ENCODE peak calls at places on chromosomes 5 and 9, in six cellular contexts. One of them, this sample, is unnamed.

GRCh38 chr9:104240890-104241289 is 146.8 kb downstream of the SMC2 start:
- DNase-seq in COR-L47: no peak
- DNase-seq in amniotic stem cell: no peak
- DNase-seq in A549: no peak
- DNase-seq in stimulated activated CD4-positive, alpha-beta T cell treated with anti-CD3 and anti-CD28 coated beads, Interleukin-2, amount 100 ng/mL, for 24 hours: no peak
- DNase-seq in NCI-H2081: no peak
- DNase-seq in this sample: no peak

GRCh38 chr9:100190339-100190738 is 91.3 kb downstream of the INVS start:
- DNase-seq in COR-L47: no peak
- DNase-seq in amniotic stem cell: no peak
- DNase-seq in A549: no peak
- DNase-seq in stimulated activated CD4-positive, alpha-beta T cell treated with anti-CD3 and anti-CD28 coated beads, Interleukin-2, amount 100 ng/mL, for 24 hours: no peak
- DNase-seq in NCI-H2081: no peak
- DNase-seq in this sample: no peak

GRCh38 chr9:6302417-6302816 is 25.8 kb upstream of the TPD52L3 start:
- DNase-seq in COR-L47: no peak
- DNase-seq in amniotic stem cell: no peak
- DNase-seq in A549: no peak
- DNase-seq in stimulated activated CD4-positive, alpha-beta T cell treated with anti-CD3 and anti-CD28 coated beads, Interleukin-2, amount 100 ng/mL, for 24 hours: no peak
- DNase-seq in NCI-H2081: no peak
- DNase-seq in this sample: no peak

GRCh38 chr5:6446626-6447309 is 1.9 kb upstream of the UBE2QL1 start:
- DNase-seq in COR-L47: no peak
- DNase-seq in amniotic stem cell: no peak
- DNase-seq in A549: no peak
- DNase-seq in stimulated activated CD4-positive, alpha-beta T cell treated with anti-CD3 and anti-CD28 coated beads, Interleukin-2, amount 100 ng/mL, for 24 hours: no peak
- DNase-seq in NCI-H2081: no peak
- DNase-seq in this sample: no peak

GRCh38 chr5:119537704-119538103 is 85.4 kb downstream of the HSD17B4 start:
- DNase-seq in COR-L47: no peak
- DNase-seq in amniotic stem cell: no peak
- DNase-seq in A549: no peak
- DNase-seq in stimulated activated CD4-positive, alpha-beta T cell treated with anti-CD3 and anti-CD28 coated beads, Interleukin-2, amount 100 ng/mL, for 24 hours: no peak
- DNase-seq in NCI-H2081: no peak
- DNase-seq in this sample: no peak

GRCh38 chr5:169762338-169763095 is 125.4 kb downstream of the DOCK2 start:
- DNase-seq in COR-L47: no peak
- DNase-seq in amniotic stem cell: no peak
- DNase-seq in A549: no peak
- DNase-seq in stimulated activated CD4-positive, alpha-beta T cell treated with anti-CD3 and anti-CD28 coated beads, Interleukin-2, amount 100 ng/mL, for 24 hours: no peak
- DNase-seq in NCI-H2081: no peak
- DNase-seq in this sample: no peak

GRCh38 chr5:600551-601541 is 11.3 kb upstream of the CEP72 start:
- DNase-seq in COR-L47: peak
- DNase-seq in amniotic stem cell: no peak
- DNase-seq in A549: no peak
- DNase-seq in stimulated activated CD4-positive, alpha-beta T cell treated with anti-CD3 and anti-CD28 coated beads, Interleukin-2, amount 100 ng/mL, for 24 hours: no peak
- DNase-seq in NCI-H2081: peak
- DNase-seq in this sample: no peak

GRCh38 chr5:32942225-32942989 is 231.3 kb downstream of the NPR3 start:
- DNase-seq in COR-L47: no peak
- DNase-seq in amniotic stem cell: no peak
- DNase-seq in A549: peak
- DNase-seq in stimulated activated CD4-positive, alpha-beta T cell treated with anti-CD3 and anti-CD28 coated beads, Interleukin-2, amount 100 ng/mL, for 24 hours: no peak
- DNase-seq in NCI-H2081: peak
- DNase-seq in this sample: no peak

GRCh38 chr5:72519191-72519590 is 12.0 kb upstream of the ZNF366 start:
- DNase-seq in COR-L47: no peak
- DNase-seq in amniotic stem cell: no peak
- DNase-seq in A549: no peak
- DNase-seq in stimulated activated CD4-positive, alpha-beta T cell treated with anti-CD3 and anti-CD28 coated beads, Interleukin-2, amount 100 ng/mL, for 24 hours: no peak
- DNase-seq in NCI-H2081: no peak
- DNase-seq in this sample: no peak

GRCh38 chr9:38284039-38284767 is 108.3 kb upstream of the ALDH1B1 start:
- DNase-seq in COR-L47: no peak
- DNase-seq in amniotic stem cell: no peak
- DNase-seq in A549: no peak
- DNase-seq in stimulated activated CD4-positive, alpha-beta T cell treated with anti-CD3 and anti-CD28 coated beads, Interleukin-2, amount 100 ng/mL, for 24 hours: no peak
- DNase-seq in NCI-H2081: no peak
- DNase-seq in this sample: no peak

GRCh38 chr9:114484854-114485443 is 20.3 kb downstream of the WHRN start:
- DNase-seq in COR-L47: no peak
- DNase-seq in amniotic stem cell: no peak
- DNase-seq in A549: no peak
- DNase-seq in stimulated activated CD4-positive, alpha-beta T cell treated with anti-CD3 and anti-CD28 coated beads, Interleukin-2, amount 100 ng/mL, for 24 hours: peak
- DNase-seq in NCI-H2081: no peak
- DNase-seq in this sample: no peak

GRCh38 chr9:134882204-134882785 is 1.7 kb downstream of the FCN2 start:
- DNase-seq in COR-L47: no peak
- DNase-seq in amniotic stem cell: no peak
- DNase-seq in A549: no peak
- DNase-seq in stimulated activated CD4-positive, alpha-beta T cell treated with anti-CD3 and anti-CD28 coated beads, Interleukin-2, amount 100 ng/mL, for 24 hours: no peak
- DNase-seq in NCI-H2081: no peak
- DNase-seq in this sample: no peak

GRCh38 chr5:163841-164240 is 27.5 kb upstream of the LRRC14B start:
- DNase-seq in COR-L47: no peak
- DNase-seq in amniotic stem cell: no peak
- DNase-seq in A549: no peak
- DNase-seq in stimulated activated CD4-positive, alpha-beta T cell treated with anti-CD3 and anti-CD28 coated beads, Interleukin-2, amount 100 ng/mL, for 24 hours: no peak
- DNase-seq in NCI-H2081: no peak
- DNase-seq in this sample: no peak

GRCh38 chr5:29715167-29715566 is 1478.3 kb upstream of the CDH6 start:
- DNase-seq in COR-L47: no peak
- DNase-seq in amniotic stem cell: no peak
- DNase-seq in A549: no peak
- DNase-seq in stimulated activated CD4-positive, alpha-beta T cell treated with anti-CD3 and anti-CD28 coated beads, Interleukin-2, amount 100 ng/mL, for 24 hours: no peak
- DNase-seq in NCI-H2081: no peak
- DNase-seq in this sample: no peak